ENCODE peak calls at places on chromosome 1, in six cellular contexts. O is mesenchymal stem cell, I is GM23248, B is mesendoderm, P is DND-41, F is HCT116. Q is an unnamed sample. For H3K36me3 and H3K27me3, the result is how much of the 10 kb centered on the place peaks cover.

GRCh38 chr1:93313026-93313425 is 32.7 kb upstream of the DR1 start:
- DNase-seq in I (no peak), F (no peak), O (no peak), B (no peak), P (no peak), Q (no peak)

GRCh38 chr1:179322481-179323026 is 29.0 kb downstream of the SOAT1 start:
- DNase-seq in I (no peak), P (no peak), B (no peak), O (no peak), F (no peak), Q (no peak)

GRCh38 chr1:185741551-185741950 is 7.4 kb downstream of the HMCN1 start:
- DNase-seq in P (no peak), B (no peak), O (no peak), F (no peak), I (peak), Q (no peak)

GRCh38 chr1:31701137-31701736 is 2.6 kb downstream of the COL16A1 start:
- DNase-seq in F (no peak), I (peak), B (peak), P (peak), O (peak), Q (no peak)

GRCh38 chr1:167013124-167013900 is 24.2 kb downstream of the MAEL start:
- DNase-seq in F (no peak), P (no peak), I (no peak), O (no peak), B (no peak), Q (no peak)

GRCh38 chr1:180027949-180028445 is 73.4 kb downstream of the CEP350 start:
- DNase-seq in P (no peak), F (no peak), B (no peak), I (peak), O (peak), Q (no peak)

GRCh38 chr1:94772230-94772641 is 47.9 kb upstream of the SLC44A3 start:
- DNase-seq in P (no peak), I (no peak), F (no peak), B (peak), O (peak), Q (no peak)

GRCh38 chr1:232875536-232875935 is 70.3 kb downstream of the MAP10 start:
- DNase-seq in F (no peak), I (peak), P (no peak), O (no peak), B (no peak), Q (no peak)

GRCh38 chr1:10507111-10507879 is 32.5 kb downstream of the PEX14 start:
- DNase-seq in I (peak), O (peak), P (peak), F (peak), B (peak), Q (peak)

GRCh38 chr1:22773981-22774471 is 63.4 kb downstream of the EPHB2 start:
- DNase-seq in P (no peak), O (no peak), I (peak), B (no peak), F (no peak), Q (no peak)

GRCh38 chr1:147853391-147853790 is 49.2 kb upstream of the GJA8 start:
- DNase-seq in F (no peak), P (no peak), B (peak), I (peak), O (peak), Q (no peak)

GRCh38 chr1:245856944-245857531 is 650.0 kb downstream of the SMYD3 start:
- DNase-seq in P (no peak), F (no peak), B (peak), I (peak), O (peak), Q (no peak)

GRCh38 chr1:203675596-203676347 is 49.1 kb downstream of the ATP2B4 start:
- DNase-seq in O (no peak), P (peak), F (no peak), B (no peak), I (no peak), Q (no peak)

GRCh38 chr1:44460107-44460885 is 55.2 kb downstream of the RNF220 start:
- DNase-seq in B (no peak), F (no peak), I (no peak), P (no peak), O (no peak), Q (no peak)

GRCh38 chr1:53450225-53450624 is 9.0 kb upstream of the DMRTB1 start:
- DNase-seq in I (peak), F (no peak), O (no peak), B (peak), P (no peak), Q (no peak)

GRCh38 chr1:1000357-1001056 is 610 bp upstream of the HES4 start:
- DNase-seq in O (peak), P (no peak), F (peak), I (peak), B (peak), Q (no peak)

GRCh38 chr1:224333309-224333926 is 3.4 kb upstream of the NVL start:
- DNase-seq in F (peak), P (peak), O (peak), B (peak), I (peak), Q (peak)

GRCh38 chr1:192969091-192969490 is 90.1 kb downstream of the UCHL5 start:
- DNase-seq in B (no peak), O (no peak), P (no peak), I (peak), F (no peak), Q (no peak)

GRCh38 chr1:116122955-116123757 is 12.0 kb downstream of the MAB21L3 start:
- DNase-seq in F (no peak), I (peak), B (no peak), O (peak), P (no peak), Q (no peak)

GRCh38 chr1:116556289-116557006 is 14.4 kb downstream of the CD58 start:
- DNase-seq in I (peak), O (peak), P (no peak), F (peak), B (no peak), Q (peak)

GRCh38 chr1:181990730-181991129 is 70.8 kb downstream of the ZNF648 start:
- DNase-seq in I (no peak), F (no peak), P (no peak), B (no peak), O (no peak), Q (no peak)

GRCh38 chr1:96596226-96596625 is 125.4 kb upstream of the PTBP2 start:
- DNase-seq in O (peak), I (peak), F (peak), B (peak), P (peak), Q (peak)

GRCh38 chr1:193654951-193655705 is 468.7 kb upstream of the B3GALT2 start:
- DNase-seq in B (peak), I (peak), O (no peak), P (no peak), F (peak), Q (no peak)

GRCh38 chr1:178055779-178056471 is 38.0 kb upstream of the RASAL2 start:
- DNase-seq in B (peak), F (peak), P (no peak), I (no peak), O (peak), Q (peak)

GRCh38 chr1:94765958-94766357 is 54.2 kb upstream of the SLC44A3 start:
- DNase-seq in I (no peak), P (no peak), B (no peak), O (no peak), F (no peak), Q (no peak)

GRCh38 chr1:28301368-28302174 is 27.3 kb upstream of the MED18 start:
- DNase-seq in O (no peak), P (no peak), B (no peak), F (no peak), I (peak), Q (no peak)

GRCh38 chr1:36565576-36566501 is 83.1 kb upstream of the CSF3R start:
- DNase-seq in P (no peak), B (no peak), F (no peak), I (no peak), O (no peak), Q (no peak)

GRCh38 chr1:196355206-196355786 is 252.9 kb downstream of the KCNT2 start:
- DNase-seq in F (no peak), P (no peak), B (peak), O (peak), I (peak), Q (peak)

DNA sequence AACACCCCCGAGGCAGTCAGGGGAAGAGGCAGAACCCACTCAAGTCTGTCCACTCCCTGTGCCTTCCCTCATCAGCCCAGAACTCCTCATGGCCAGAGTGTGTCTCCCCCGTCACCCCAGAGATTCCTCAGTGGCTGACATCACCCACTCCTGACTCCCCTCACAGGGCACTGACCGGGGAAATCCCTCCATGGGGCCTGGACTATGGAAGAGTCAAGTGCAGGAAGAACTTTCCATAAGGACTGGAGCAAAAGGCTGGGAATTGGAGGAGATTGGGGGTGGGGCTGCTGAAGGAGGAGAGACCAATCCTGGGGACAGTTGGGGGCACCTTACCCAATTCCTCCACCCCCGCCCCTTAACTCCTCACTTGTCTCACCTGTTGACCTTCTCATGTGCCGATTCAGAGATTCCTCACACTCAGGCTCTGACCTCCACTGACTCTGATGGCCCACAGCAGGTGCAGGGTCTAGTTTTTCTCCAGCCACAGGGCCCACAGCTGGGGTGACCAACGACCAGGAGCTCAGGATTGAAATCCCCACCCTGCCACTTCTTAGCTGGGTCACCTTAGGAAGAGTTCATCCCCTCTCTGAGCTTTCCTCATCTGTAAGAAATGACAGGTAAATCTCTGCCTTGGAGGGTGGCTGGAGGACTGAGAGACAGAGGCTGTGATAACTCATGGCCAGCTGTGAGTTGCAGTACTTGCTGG is 481 bp upstream of the EXTL1 start:
- DNase-seq in O (peak), P (no peak), I (no peak), F (no peak), B (no peak), Q (no peak)
- H3K9ac ChIP-seq in O (no peak), P (no peak), I (peak), F (no peak), B (no peak), Q (no peak)

GRCh38 chr1:30698401-30698981 is 24.9 kb downstream of the MATN1 start:
- DNase-seq in F (no peak), I (no peak), P (no peak), O (no peak), B (peak), Q (no peak)
- H3K36me3 ChIP-seq in F (under half), I (under half), P (under half), O (under half), B (under half), Q (under half)

GRCh38 chr1:117605164-117605810 is 561 bp upstream of the TENT5C start:
- DNase-seq in F (no peak), O (no peak), B (peak), P (no peak), I (peak), Q (no peak)
- H3K27me3 ChIP-seq in F (under half), O (under half), B (under half), P (under half), I (under half), Q (under half)

GRCh38 chr1:199029401-199029800 is 390.6 kb downstream of the PTPRC start:
- DNase-seq in F (no peak), O (peak), P (peak), I (peak), B (no peak), Q (no peak)
- H3K9ac ChIP-seq in F (no peak), O (no peak), P (peak), I (no peak), B (no peak), Q (no peak)

DNA sequence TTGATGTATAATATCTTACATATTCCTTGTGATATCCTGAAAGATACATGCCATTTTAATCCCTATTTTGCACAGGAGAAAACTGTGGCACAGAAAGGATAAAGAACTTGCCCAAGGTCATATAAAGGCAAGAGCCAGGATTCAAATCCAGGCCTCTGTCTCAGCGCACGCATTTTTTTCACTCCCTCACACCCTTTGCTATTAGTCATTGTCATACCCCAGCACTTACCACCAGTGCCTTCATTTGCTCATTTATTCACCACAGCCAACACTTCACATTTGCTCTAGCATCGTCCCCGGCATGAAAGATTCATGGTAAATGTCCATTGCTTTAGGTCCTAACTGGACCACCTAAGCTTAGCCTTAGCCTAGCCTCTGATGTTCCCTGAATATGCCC is 14.2 kb downstream of the ALX3 start:
- DNase-seq in P (no peak), F (no peak), O (no peak), I (peak), B (no peak), Q (no peak)
- H3K36me3 ChIP-seq in P (half or more), F (under half), O (half or more), I (under half), B (under half), Q (under half)

Q was measured in MM.1S.